ENCODE peak calls at places on chromosomes 3 and 15, in six cellular contexts. Y is tibial nerve, S is A549, Z is sigmoid colon, D is body of pancreas, U is heart left ventricle. P is an unnamed sample. For H3K4me1, the result is how much of the 10 kb centered on the place peaks cover.

GRCh38 chr15:100959066-100960050 is 40.2 kb downstream of the LRRK1 start:
- DNase-seq in Z (no peak), Y (no peak), D (no peak), U (no peak), S (peak), P (no peak)

GRCh38 chr3:188026191-188026968 is 127.6 kb upstream of the LPP start:
- DNase-seq in Y (no peak), D (no peak), U (no peak), Z (no peak), S (no peak), P (no peak)

GRCh38 chr3:128310286-128311058 is 156.2 kb downstream of the DNAJB8 start:
- DNase-seq in Z (no peak), Y (no peak), D (peak), U (no peak), S (no peak), P (no peak)

GRCh38 chr3:191721983-191722382 is 261.0 kb downstream of the PYDC2 start:
- DNase-seq in D (peak), Y (no peak), Z (no peak), S (no peak), U (no peak), P (no peak)

GRCh38 chr3:53671192-53672021 is 174.8 kb downstream of the CHDH start:
- DNase-seq in U (no peak), S (no peak), Y (no peak), Z (no peak), D (peak), P (no peak)

GRCh38 chr3:39808467-39809180 is 785 bp upstream of the MYRIP start:
- DNase-seq in S (no peak), U (no peak), D (peak), Y (no peak), Z (no peak), P (peak)

GRCh38 chr3:158775801-158776399 is 26.0 kb upstream of the MFSD1 start:
- DNase-seq in Y (no peak), D (no peak), Z (no peak), S (no peak), U (no peak), P (no peak)

GRCh38 chr15:55530861-55531313 is 22.9 kb upstream of the DNAAF4 start:
- DNase-seq in Y (no peak), D (no peak), S (no peak), Z (no peak), U (no peak), P (no peak)

GRCh38 chr3:52506266-52506966 is 11.3 kb downstream of the STAB1 start:
- DNase-seq in Z (no peak), S (no peak), D (no peak), Y (no peak), U (no peak), P (no peak)

GRCh38 chr15:22942877-22943276 is 37.3 kb downstream of the CYFIP1 start:
- DNase-seq in U (peak), S (no peak), D (peak), Y (no peak), Z (peak), P (no peak)

GRCh38 chr15:39687965-39688364 is 94.7 kb downstream of the FSIP1 start:
- DNase-seq in Y (no peak), Z (no peak), S (no peak), D (no peak), U (no peak), P (no peak)

GRCh38 chr3:153130312-153130977 is 31.6 kb upstream of the RAP2B start:
- DNase-seq in Z (no peak), U (no peak), Y (no peak), D (no peak), S (peak), P (no peak)

GRCh38 chr15:52558196-52558595 is 10.6 kb downstream of the ARPP19 start:
- DNase-seq in S (no peak), U (no peak), Y (no peak), Z (no peak), D (no peak), P (no peak)

GRCh38 chr3:114789803-114790202 is 357.3 kb downstream of the ZBTB20 start:
- DNase-seq in Z (no peak), S (no peak), U (no peak), D (no peak), Y (no peak), P (no peak)

GRCh38 chr3:16151109-16151508 is 23.4 kb upstream of the GALNT15 start:
- DNase-seq in Z (peak), U (peak), D (peak), S (no peak), Y (peak), P (no peak)

GRCh38 chr3:99854899-99855298 is 37.2 kb downstream of the CMSS1 start:
- DNase-seq in Y (no peak), S (no peak), U (no peak), Z (no peak), D (no peak), P (no peak)

GRCh38 chr3:177195242-177195940 is 1.9 kb downstream of the TBL1XR1 start:
- DNase-seq in D (peak), Y (no peak), S (peak), Z (no peak), U (no peak), P (peak)

GRCh38 chr15:34837246-34838016 is 42.1 kb upstream of the ACTC1 start:
- DNase-seq in U (no peak), Z (no peak), S (peak), D (no peak), Y (no peak), P (no peak)

GRCh38 chr3:132892956-132893355 is 145.2 kb upstream of the TMEM108 start:
- DNase-seq in Z (no peak), Y (no peak), U (no peak), D (no peak), S (no peak), P (no peak)

DNA sequence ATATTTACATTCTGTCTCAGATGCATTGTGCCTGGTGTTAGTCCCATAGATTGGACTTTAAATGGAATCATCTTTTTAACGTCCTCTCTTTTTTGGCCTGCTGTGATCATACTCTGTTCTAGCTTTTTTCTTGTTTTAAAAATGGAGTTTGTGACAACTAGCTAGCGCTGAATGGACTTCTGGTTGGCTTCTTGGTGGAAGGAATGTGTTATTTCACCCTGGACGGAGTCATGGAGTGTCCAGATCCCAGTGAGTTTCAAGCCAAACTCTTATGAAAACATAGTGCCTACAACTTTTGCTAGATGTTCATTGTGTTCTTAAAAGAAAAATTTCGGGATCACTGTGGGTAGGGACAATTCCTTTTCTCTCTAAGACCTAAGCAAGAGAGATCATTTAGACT is 192.6 kb downstream of the TCF12 start:
- DNase-seq in S (no peak), Z (no peak), Y (no peak), U (no peak), D (no peak), P (no peak)
- H3K4me1 ChIP-seq in S (under half), Z (under half), Y (under half), U (under half), D (under half), P (under half)

DNA sequence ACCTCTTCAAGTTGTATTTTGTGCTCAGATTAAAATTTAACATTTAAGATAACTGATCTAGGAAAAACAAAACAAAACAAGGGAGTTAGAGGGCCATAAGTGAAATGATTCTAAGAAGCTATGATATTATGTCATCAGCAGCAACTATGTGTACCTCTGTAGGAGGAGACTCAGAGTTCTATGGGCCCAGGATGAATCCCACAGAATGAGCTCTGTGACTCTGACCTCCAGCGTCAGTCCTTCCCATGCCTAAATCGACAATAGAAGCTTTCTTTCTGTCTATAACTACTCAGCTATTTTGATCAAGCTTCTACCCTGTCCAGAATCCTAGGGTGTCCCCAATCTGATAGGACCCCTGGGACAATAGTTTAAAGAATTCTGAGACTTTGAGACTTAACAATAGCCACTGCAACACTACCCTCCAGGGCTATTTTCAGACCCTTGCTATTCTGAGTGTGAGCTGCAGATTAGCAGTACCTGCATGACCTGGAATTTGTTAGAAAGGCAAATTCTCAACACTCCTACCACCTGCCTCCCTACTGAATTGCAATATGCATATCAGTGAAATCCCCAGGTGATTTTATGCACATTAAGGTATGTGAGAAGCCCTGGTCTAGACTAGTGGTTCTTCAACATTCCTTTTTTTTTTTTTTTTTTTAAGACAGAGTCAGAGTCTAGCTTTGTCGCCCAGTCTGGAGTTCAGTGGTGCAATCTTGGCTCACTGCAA is 66.7 kb downstream of the ARHGAP31 start:
- DNase-seq in Y (no peak), S (no peak), U (no peak), Z (no peak), D (no peak), P (no peak)
- H3K27ac ChIP-seq in Y (peak), S (no peak), U (no peak), Z (no peak), D (no peak), P (no peak)

GRCh38 chr3:71128951-71129350 is 454.6 kb downstream of the FOXP1 start:
- DNase-seq in Z (no peak), D (no peak), Y (no peak), S (no peak), U (no peak), P (no peak)

GRCh38 chr3:71129611-71130515 is 453.7 kb downstream of the FOXP1 start:
- DNase-seq in Z (no peak), D (no peak), S (no peak), Y (no peak), U (no peak), P (no peak)

GRCh38 chr3:71131385-71131871 is 452.1 kb downstream of the FOXP1 start:
- DNase-seq in Y (no peak), U (no peak), Z (no peak), D (no peak), S (no peak), P (no peak)

GRCh38 chr3:71131893-71132314 is 451.6 kb downstream of the FOXP1 start:
- DNase-seq in U (no peak), Z (no peak), S (no peak), D (no peak), Y (no peak), P (no peak)

GRCh38 chr3:71130516-71131384 is 452.8 kb downstream of the FOXP1 start:
- DNase-seq in Z (peak), D (peak), U (peak), S (no peak), Y (peak), P (peak)
- TF ChIP-seq POLR2A in Z (peak), D (peak), U (no peak), S (no peak), Y (peak), P (no peak)

DNA sequence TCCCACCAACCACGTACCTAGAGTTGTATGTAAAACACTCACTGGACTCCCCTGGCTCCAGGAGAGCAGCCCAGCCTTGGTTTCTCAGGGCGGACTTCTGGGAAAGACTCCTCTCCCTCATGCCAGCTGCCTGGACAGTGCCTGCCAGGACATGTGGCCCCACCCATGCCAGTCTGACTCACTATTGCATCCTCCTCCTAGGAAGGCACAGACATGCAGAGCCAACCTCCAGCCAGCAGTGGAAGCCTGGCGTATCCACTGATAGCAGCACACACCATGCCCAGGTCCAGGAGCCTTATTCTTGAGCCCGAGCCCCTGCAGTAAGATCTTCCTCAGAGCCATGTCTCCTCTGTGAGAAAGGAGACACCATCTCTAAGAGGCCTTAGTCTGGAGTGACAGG is 8.6 kb downstream of the PKM start:
- DNase-seq in S (peak), D (no peak), Z (peak), U (no peak), Y (no peak), P (peak)
- H3K4me1 ChIP-seq in S (half or more), D (under half), Z (under half), U (under half), Y (under half), P (under half)